ENCODE peak calls at places on chromosomes 3 and 15, in six cellular contexts. V is GM23338, D is stomach, H is sigmoid colon, O is breast epithelium, Y is vagina. N is an unnamed sample.

GRCh38 chr3:67719333-67719732 is 64.9 kb upstream of the SUCLG2 start:
- DNase-seq in O (no peak), D (no peak), Y (no peak), V (no peak), H (no peak), N (no peak)

GRCh38 chr3:86967062-86967461 is 23.9 kb downstream of the VGLL3 start:
- DNase-seq in D (no peak), O (no peak), Y (no peak), H (no peak), V (no peak), N (no peak)

GRCh38 chr3:31945738-31946052 is 35.4 kb downstream of the OSBPL10 start:
- DNase-seq in D (no peak), V (no peak), O (no peak), Y (no peak), H (no peak), N (no peak)

GRCh38 chr3:63576826-63577225 is 75.6 kb upstream of the SNTN start:
- DNase-seq in Y (no peak), V (peak), H (no peak), D (no peak), O (no peak), N (no peak)

GRCh38 chr15:38148476-38148875 is 104.2 kb upstream of the SPRED1 start:
- DNase-seq in D (no peak), O (no peak), V (no peak), Y (no peak), H (no peak), N (no peak)

GRCh38 chr15:34109775-34110663 is 8.1 kb downstream of the PGBD4 start:
- DNase-seq in Y (no peak), V (peak), D (no peak), H (no peak), O (no peak), N (peak)

GRCh38 chr15:79973445-79974180 is 2.6 kb upstream of the BCL2A1 start:
- DNase-seq in V (no peak), D (no peak), H (no peak), O (no peak), Y (no peak), N (no peak)

GRCh38 chr3:27714692-27715453 is 7.2 kb downstream of the EOMES start:
- DNase-seq in D (peak), Y (no peak), H (no peak), V (peak), O (no peak), N (no peak)

GRCh38 chr3:135865554-135865953 is 100.0 kb upstream of the PPP2R3A start:
- DNase-seq in Y (no peak), D (no peak), O (no peak), H (no peak), V (no peak), N (no peak)

GRCh38 chr3:193851941-193852674 is 259.1 kb downstream of the OPA1 start:
- DNase-seq in Y (no peak), H (no peak), D (peak), O (no peak), V (peak), N (no peak)

GRCh38 chr3:97662808-97663207 is 101.8 kb upstream of the ARL6 start:
- DNase-seq in O (no peak), Y (no peak), H (no peak), D (no peak), V (peak), N (no peak)

GRCh38 chr15:95872366-95872771 is 458.1 kb upstream of the NR2F2 start:
- DNase-seq in Y (no peak), V (no peak), O (no peak), H (no peak), D (no peak), N (no peak)

GRCh38 chr3:45182915-45183881 is 37.0 kb upstream of the CDCP1 start:
- DNase-seq in D (peak), O (peak), Y (no peak), H (no peak), V (peak), N (peak)

GRCh38 chr3:196673632-196674031 is 34.1 kb downstream of the NRROS start:
- DNase-seq in V (no peak), O (no peak), D (no peak), H (no peak), Y (no peak), N (no peak)

GRCh38 chr15:73295630-73296286 is 73.0 kb downstream of the HCN4 start:
- DNase-seq in O (no peak), Y (no peak), V (no peak), D (no peak), H (no peak), N (peak)

GRCh38 chr3:13769422-13769821 is 110.4 kb downstream of the WNT7A start:
- DNase-seq in H (no peak), D (peak), O (no peak), Y (no peak), V (no peak), N (no peak)

GRCh38 chr15:63752075-63752684 is 81.6 kb downstream of the HERC1 start:
- DNase-seq in O (no peak), Y (no peak), H (no peak), D (peak), V (peak), N (no peak)

GRCh38 chr15:76360416-76360815 is 23.8 kb downstream of the ISL2 start:
- DNase-seq in D (no peak), H (no peak), O (no peak), V (no peak), Y (no peak), N (no peak)

GRCh38 chr3:50749822-50750221 is 75.1 kb downstream of the DOCK3 start:
- DNase-seq in D (no peak), Y (no peak), H (no peak), O (no peak), V (peak), N (no peak)

GRCh38 chr3:190747566-190747965 is 114.9 kb downstream of the GMNC start:
- DNase-seq in H (no peak), D (no peak), O (no peak), V (no peak), Y (no peak), N (no peak)

GRCh38 chr3:120773932-120774331 is 31.4 kb downstream of the GTF2E1 start:
- DNase-seq in Y (no peak), V (no peak), H (no peak), D (no peak), O (no peak), N (no peak)

GRCh38 chr3:111151438-111151837 is 79.8 kb downstream of the NECTIN3 start:
- DNase-seq in Y (no peak), V (peak), H (no peak), O (no peak), D (no peak), N (no peak)

GRCh38 chr3:66233033-66233432 is 12.2 kb downstream of the SLC25A26 start:
- DNase-seq in O (no peak), V (no peak), H (no peak), D (no peak), Y (no peak), N (no peak)

GRCh38 chr15:73897441-73898261 is 24.3 kb downstream of the TBC1D21 start:
- DNase-seq in V (peak), H (no peak), D (peak), Y (no peak), O (no peak), N (peak)

GRCh38 chr15:93030430-93031102 is 58.4 kb downstream of the RGMA start:
- DNase-seq in V (peak), D (peak), O (peak), H (peak), Y (no peak), N (peak)
- TF ChIP-seq POLR2AphosphoS5 in V (no peak), D (no peak), O (no peak), H (no peak), Y (no peak), N (no peak)

GRCh38 chr3:77342688-77343087 is 302.8 kb downstream of the ROBO2 start:
- DNase-seq in H (no peak), V (no peak), Y (no peak), D (no peak), O (no peak), N (no peak)

GRCh38 chr3:77345009-77345408 is 305.1 kb downstream of the ROBO2 start:
- DNase-seq in Y (no peak), D (no peak), V (no peak), O (no peak), H (no peak), N (no peak)

GRCh38 chr3:77348244-77348855 is 308.5 kb downstream of the ROBO2 start:
- DNase-seq in O (no peak), D (no peak), H (no peak), V (peak), Y (no peak), N (peak)
- TF ChIP-seq CTCF in O (no peak), D (no peak), H (no peak), V (peak), Y (no peak), N (peak)

GRCh38 chr15:88896339-88897033 is 1.1 kb upstream of the HAPLN3 start:
- DNase-seq in D (no peak), Y (no peak), H (no peak), O (no peak), V (no peak), N (no peak)

GRCh38 chr15:88897456-88898194 is 2.3 kb upstream of the HAPLN3 start:
- DNase-seq in D (peak), O (peak), Y (no peak), H (peak), V (peak), N (peak)

GRCh38 chr15:88897142-88897455 is 1.8 kb upstream of the HAPLN3 start:
- DNase-seq in D (no peak), O (no peak), V (peak), H (no peak), Y (no peak), N (no peak)

GRCh38 chr15:88894348-88894818 is 961 bp downstream of the HAPLN3 start:
- DNase-seq in V (peak), O (peak), H (no peak), Y (no peak), D (peak), N (no peak)

DNA sequence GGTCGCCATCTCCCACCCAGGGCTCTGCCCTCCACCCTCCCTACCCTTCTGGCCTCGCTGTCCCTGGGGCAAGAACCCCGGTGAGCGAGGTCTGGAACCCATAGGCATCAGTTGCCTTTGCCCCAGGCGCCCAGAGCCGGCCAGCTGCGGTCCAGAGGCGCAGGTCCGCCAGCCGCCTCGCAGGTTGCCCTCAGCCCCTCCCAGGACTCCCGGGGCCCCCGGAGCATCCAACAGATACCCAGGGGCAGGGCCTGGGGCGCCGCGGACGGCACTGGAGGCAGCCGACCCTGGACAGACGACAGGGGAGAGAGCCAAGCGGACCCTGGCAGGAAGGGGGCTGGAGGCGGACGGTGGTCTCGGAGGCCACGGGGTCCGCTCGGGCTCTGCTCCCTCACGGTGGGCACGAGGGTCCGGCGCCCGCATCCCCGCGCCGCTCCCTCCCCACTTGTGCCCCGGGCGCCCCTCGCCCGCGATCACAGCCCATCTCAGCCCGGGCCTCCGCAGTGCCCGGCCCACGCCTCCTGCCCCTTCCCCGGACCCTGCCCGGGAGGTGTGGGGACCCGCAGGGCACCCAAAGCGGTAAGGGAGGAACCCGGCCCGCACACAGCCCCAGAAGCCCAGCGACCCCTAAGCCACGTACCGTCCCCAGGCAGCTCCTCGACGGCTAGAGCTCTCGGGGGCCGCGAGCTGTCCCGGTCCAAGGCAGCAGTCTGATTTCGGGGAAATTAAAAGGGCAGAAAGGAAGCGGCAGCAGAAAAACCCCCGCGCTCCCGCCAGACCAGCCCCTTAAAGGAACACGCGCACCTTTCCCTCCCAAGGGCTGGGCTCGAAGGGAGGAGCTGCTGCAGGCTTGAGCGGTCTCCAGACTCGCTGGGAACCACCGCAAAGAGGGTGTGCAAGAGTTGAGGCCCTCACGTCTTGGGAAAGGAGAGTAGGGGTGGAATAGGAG is at the start of gene HAPLN3:
- DNase-seq in D (peak), H (no peak), Y (no peak), V (peak), O (no peak), N (no peak)
- TF ChIP-seq POLR2AphosphoS5 in D (no peak), H (no peak), Y (no peak), V (peak), O (no peak), N (no peak)

DNA sequence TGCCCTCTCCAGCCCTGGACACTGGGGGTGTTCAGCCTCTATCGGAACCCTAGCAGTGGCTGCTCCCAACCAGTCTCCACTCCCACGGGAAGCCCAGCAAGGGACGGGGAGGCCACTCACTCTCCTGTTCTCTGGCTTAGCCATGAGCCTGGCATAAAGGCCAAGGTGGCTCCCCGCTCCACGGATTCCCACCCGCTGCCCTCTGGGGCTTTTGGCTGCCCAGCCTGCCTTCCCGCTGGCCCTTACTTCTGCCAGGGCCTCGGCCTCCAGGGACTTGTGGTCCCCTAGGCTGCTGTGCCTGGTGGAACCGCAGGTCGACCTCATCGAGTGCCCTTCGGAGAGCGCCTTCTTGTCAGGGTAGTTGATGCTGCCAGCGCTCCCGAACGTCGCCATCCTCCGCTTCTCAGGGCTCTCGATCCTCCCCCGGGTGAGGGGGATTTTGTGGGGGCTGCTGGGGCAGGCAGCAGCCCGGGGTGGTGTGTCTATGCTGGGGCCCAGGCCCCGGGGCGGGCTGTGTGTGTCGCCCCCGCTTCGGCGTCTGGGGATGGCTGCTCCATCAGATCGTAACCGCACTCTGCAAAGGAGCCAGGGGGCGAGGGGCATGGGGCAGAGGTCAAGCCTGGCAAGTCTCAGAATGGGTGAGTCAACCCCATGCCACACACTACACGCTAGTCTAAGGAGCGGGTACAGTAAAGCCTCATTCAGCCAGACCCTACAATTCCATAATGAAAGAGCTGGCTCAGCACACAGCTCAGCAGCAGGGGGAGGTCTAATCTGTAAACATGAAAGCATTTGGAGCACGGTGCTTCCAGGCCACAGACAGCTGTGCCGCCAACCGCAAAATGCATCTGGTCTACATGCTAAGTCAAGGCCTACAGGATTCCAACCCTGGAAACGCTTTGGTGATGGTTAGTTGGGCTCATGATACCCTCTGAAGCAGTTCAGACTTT is 27.3 kb upstream of the RAD18 start:
- DNase-seq in H (no peak), D (no peak), O (no peak), V (no peak), Y (no peak), N (no peak)
- TF ChIP-seq CTCF in H (no peak), D (no peak), O (no peak), V (no peak), Y (no peak), N (no peak)

GRCh38 chr3:143972495-143973351 is 1.1 kb downstream of the DIPK2A start:
- DNase-seq in Y (no peak), V (peak), O (peak), D (peak), H (peak), N (peak)
- TF ChIP-seq POLR2AphosphoS5 in Y (no peak), V (no peak), O (no peak), D (peak), H (no peak), N (peak)

GRCh38 chr3:36408146-36408545 is 27.8 kb downstream of the STAC start:
- DNase-seq in H (no peak), Y (no peak), V (peak), O (no peak), D (no peak), N (no peak)
- TF ChIP-seq CTCF in H (no peak), Y (no peak), V (peak), O (no peak), D (no peak), N (no peak)